ENCODE peak calls at places on chromosome 14, in five cellular contexts. J is H9, H is mesendoderm, Y is IMR-90, G is mesenchymal stem cell. M is an unnamed sample.
A peak's percentile ranks its signal among the peaks of the same experiment; 100 is the strongest.

GRCh38 chr14:105425823-105426247 is 6.2 kb downstream of the MTA1 start:
- DNase-seq in J (no peak), H (no peak), Y (no peak), G (no peak), M (no peak)

GRCh38 chr14:37545174-37545573 is 49.9 kb downstream of the FOXA1 start:
- DNase-seq in J (no peak), H (no peak), Y (peak; percentile 8), G (no peak), M (no peak)

GRCh38 chr14:60757617-60758016 is 23.1 kb downstream of the MNAT1 start:
- DNase-seq in J (no peak), H (no peak), Y (peak; percentile 74), G (peak; percentile 43), M (no peak)

GRCh38 chr14:76919431-76919810 is 93.2 kb downstream of the LRRC74A start:
- DNase-seq in J (no peak), H (no peak), Y (no peak), G (no peak), M (no peak)

GRCh38 chr14:38143651-38144505 is 63.8 kb upstream of the SSTR1 start:
- DNase-seq in J (no peak), H (peak; percentile 57), Y (peak; percentile 92), G (peak; percentile 58), M (no peak)

GRCh38 chr14:22900088-22900799 is 17.2 kb downstream of the REM2 start:
- DNase-seq in J (peak; percentile 64), H (peak; percentile 87), Y (peak; percentile 78), G (peak; percentile 84), M (peak; percentile 58)

GRCh38 chr14:93239869-93240677 is 33.0 kb downstream of the UBR7 start:
- DNase-seq in J (no peak), H (no peak), Y (peak; percentile 89), G (peak; percentile 81), M (no peak)

GRCh38 chr14:51544901-51545300 is 106.8 kb upstream of the FRMD6 start:
- DNase-seq in J (no peak), H (no peak), Y (no peak), G (no peak), M (no peak)

GRCh38 chr14:86521032-86521730 is 991.2 kb downstream of the FLRT2 start:
- DNase-seq in J (no peak), H (no peak), Y (no peak), G (no peak), M (no peak)

GRCh38 chr14:95835331-95835730 is 41.3 kb upstream of the TUNAR start:
- DNase-seq in J (no peak), H (peak; percentile 24), Y (peak; percentile 3), G (no peak), M (no peak)

GRCh38 chr14:56660677-56661389 is 81.2 kb downstream of the TMEM260 start:
- DNase-seq in J (no peak), H (peak; percentile 20), Y (no peak), G (no peak), M (no peak)

GRCh38 chr14:106845286-106846087 is 1319.1 kb downstream of the TMEM121 start:
- DNase-seq in J (no peak), H (no peak), Y (no peak), G (no peak), M (no peak)

GRCh38 chr14:71266994-71267636 is 359.9 kb downstream of the PCNX1 start:
- DNase-seq in J (no peak), H (no peak), Y (peak; percentile 81), G (peak; percentile 49), M (no peak)

GRCh38 chr14:28677381-28677780 is 89.2 kb upstream of the FOXG1 start:
- DNase-seq in J (no peak), H (peak; percentile 14), Y (no peak), G (no peak), M (no peak)

GRCh38 chr14:45361727-45362126 is 108.7 kb upstream of the MIS18BP1 start:
- DNase-seq in J (no peak), H (no peak), Y (no peak), G (peak; percentile 15), M (no peak)

GRCh38 chr14:21264025-21264801 is 5.0 kb downstream of the HNRNPC start:
- DNase-seq in J (no peak), H (no peak), Y (peak; percentile 91), G (peak; percentile 84), M (no peak)

GRCh38 chr14:21991130-21991529 is 317.5 kb upstream of the OR4E1 start:
- DNase-seq in J (no peak), H (no peak), Y (no peak), G (no peak), M (no peak)

GRCh38 chr14:60642790-60643397 is 6.4 kb downstream of the SIX1 start:
- DNase-seq in J (no peak), H (no peak), Y (no peak), G (no peak), M (no peak)

GRCh38 chr14:22561661-22562579 is 27.1 kb downstream of the DAD1 start:
- DNase-seq in J (no peak), H (peak; percentile 72), Y (no peak), G (no peak), M (no peak)

GRCh38 chr14:61437383-61437782 is 116.0 kb downstream of the PRKCH start:
- DNase-seq in J (no peak), H (no peak), Y (no peak), G (peak; percentile 30), M (no peak)

GRCh38 chr14:96136361-96136760 is 68.3 kb upstream of the BDKRB2 start:
- DNase-seq in J (no peak), H (no peak), Y (peak; percentile 88), G (peak; percentile 81), M (no peak)

GRCh38 chr14:20606190-20606901 is 15.2 kb upstream of the RNASE12 start:
- DNase-seq in J (peak; percentile 79), H (peak; percentile 85), Y (peak; percentile 34), G (no peak), M (no peak)

GRCh38 chr14:95759952-95760351 is 46.0 kb upstream of the TCL1A start:
- DNase-seq in J (no peak), H (peak; percentile 50), Y (no peak), G (no peak), M (no peak)

GRCh38 chr14:57725399-57726077 is 140.4 kb downstream of the SLC35F4 start:
- DNase-seq in J (no peak), H (no peak), Y (no peak), G (no peak), M (no peak)

GRCh38 chr14:84128025-84128424 is 1401.9 kb upstream of the FLRT2 start:
- DNase-seq in J (no peak), H (no peak), Y (peak; percentile 34), G (no peak), M (no peak)

GRCh38 chr14:70052990-70053389 is 135.8 kb downstream of the SLC8A3 start:
- DNase-seq in J (no peak), H (peak; percentile 49), Y (peak; percentile 28), G (peak; percentile 4), M (no peak)

GRCh38 chr14:57189070-57189469 is 79.6 kb downstream of the EXOC5 start:
- DNase-seq in J (no peak), H (peak; percentile 14), Y (peak; percentile 11), G (no peak), M (no peak)

GRCh38 chr14:85948163-85948562 is 418.2 kb downstream of the FLRT2 start:
- DNase-seq in J (no peak), H (no peak), Y (no peak), G (no peak), M (no peak)

GRCh38 chr14:68707496-68707895 is 85.4 kb downstream of the ZFP36L1 start:
- DNase-seq in J (no peak), H (no peak), Y (no peak), G (no peak), M (no peak)

GRCh38 chr14:22726012-22726411 is 40.5 kb upstream of the OXA1L start:
- DNase-seq in J (no peak), H (no peak), Y (no peak), G (no peak), M (peak; percentile 36)

GRCh38 chr14:28653521-28653920 is 113.1 kb upstream of the FOXG1 start:
- DNase-seq in J (no peak), H (no peak), Y (peak; percentile 9), G (no peak), M (no peak)

GRCh38 chr14:102592969-102593840 is 756 bp downstream of the RCOR1 start:
- DNase-seq in J (no peak), H (peak; percentile 61), Y (peak; percentile 26), G (peak; percentile 65), M (no peak)

DNA sequence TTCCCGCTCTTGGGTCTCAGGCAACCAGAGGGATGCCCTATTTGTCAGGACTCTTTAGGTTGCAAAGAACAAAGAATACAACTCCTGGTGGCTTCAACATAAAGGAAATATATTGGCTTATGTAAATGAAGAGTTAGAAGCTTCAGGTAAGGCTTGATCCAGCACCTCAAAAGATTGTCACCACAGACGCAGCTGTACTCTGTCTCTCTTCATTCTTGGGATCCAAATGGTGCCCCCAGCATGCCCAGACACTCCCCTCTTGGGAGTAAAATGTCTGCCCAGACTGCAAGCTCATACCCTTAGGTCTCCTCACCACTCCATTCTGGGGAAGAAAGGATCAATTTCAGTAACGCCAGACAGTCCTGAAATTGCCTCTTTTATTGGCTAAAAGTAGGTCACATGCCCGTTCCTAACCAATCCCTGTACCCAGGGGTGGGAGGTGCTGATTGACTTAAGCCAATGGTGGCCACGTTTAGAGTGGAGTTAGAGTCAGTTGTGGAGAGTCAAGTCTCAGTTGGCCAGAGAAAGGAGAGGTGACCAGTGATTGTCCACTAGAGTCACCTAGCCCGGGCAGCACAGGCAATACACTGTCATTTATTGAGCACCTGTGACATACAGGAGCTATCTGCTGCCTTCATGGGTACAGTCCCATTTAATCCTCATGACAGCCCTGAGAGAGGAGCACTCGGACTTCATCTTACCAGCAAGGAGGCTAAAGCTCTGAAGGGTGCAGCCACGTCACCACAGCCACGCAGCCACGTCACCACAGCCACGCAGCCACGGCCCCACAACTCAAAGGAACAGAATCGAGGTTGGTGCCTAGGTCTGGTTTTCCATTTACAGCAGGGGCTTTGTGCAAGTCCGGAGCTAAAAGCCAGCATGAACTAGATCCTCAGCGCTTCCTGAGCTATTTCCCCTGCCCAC is 19.7 kb upstream of the BEGAIN start:
- DNase-seq in J (peak; percentile 15), H (no peak), Y (no peak), G (no peak), M (no peak)
- H2BK120ac ChIP-seq in J (no peak overlapping the region), H (no peak overlapping the region), Y (no peak overlapping the region), G (no peak overlapping the region), M (no peak overlapping the region)

GRCh38 chr14:54867011-54867410 is 35.6 kb downstream of the GCH1 start:
- DNase-seq in J (no peak), H (no peak), Y (peak; percentile 28), G (peak; percentile 20), M (no peak)
- H3K4me2 ChIP-seq in J (no peak overlapping the region), H (no peak overlapping the region), Y (no peak overlapping the region), G (no peak overlapping the region), M (no peak overlapping the region)

DNA sequence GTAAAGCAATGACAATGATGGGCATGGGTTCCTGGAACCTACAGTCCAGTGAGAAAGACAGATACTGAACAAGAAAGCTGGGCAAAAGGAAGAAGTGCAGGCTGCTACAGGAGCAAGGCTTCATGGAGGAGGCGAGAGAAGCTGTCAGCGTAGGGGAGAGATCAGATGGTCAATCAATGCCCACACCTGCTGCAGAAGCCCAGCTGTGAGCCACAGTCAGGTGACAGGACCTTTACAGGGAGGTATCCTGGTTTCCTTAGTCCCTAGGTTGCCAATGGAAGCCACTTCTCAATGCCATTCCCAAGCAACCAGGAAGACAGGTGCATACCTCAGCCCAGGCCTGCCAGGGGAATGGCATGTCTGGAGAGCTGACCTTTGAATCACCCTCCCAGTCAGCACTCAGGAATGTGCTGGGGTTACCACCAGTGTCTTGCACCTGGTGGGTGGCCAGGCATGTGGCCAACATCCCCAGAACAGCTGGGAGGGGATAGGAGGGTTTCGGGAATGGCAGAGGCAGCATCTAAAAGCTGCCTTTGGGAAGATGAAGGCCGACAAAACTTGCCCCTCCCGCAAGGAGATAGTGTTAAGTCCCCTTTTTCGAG is 170.3 kb downstream of the TTC7B start:
- DNase-seq in J (peak; percentile 91), H (peak; percentile 95), Y (peak; percentile 60), G (no peak), M (peak; percentile 68)
- H2BK120ac ChIP-seq in J (no peak overlapping the region), H (no peak overlapping the region), Y (peak overlapping the region; percentile 15), G (no peak overlapping the region), M (peak overlapping the region; percentile 38)

GRCh38 chr14:73567365-73567764 is 1.6 kb upstream of the ACOT2 start:
- DNase-seq in J (no peak), H (no peak), Y (no peak), G (no peak), M (no peak)
- H3K4me2 ChIP-seq in J (no peak overlapping the region), H (no peak overlapping the region), Y (no peak overlapping the region), G (no peak overlapping the region), M (no peak overlapping the region)

M was measured in H1.